ENCODE peak calls at places on chromosomes 6 and 20, in nine cellular contexts. Y, I, W, O, T, R, C, B and E are unnamed samples.

GRCh38 chr6:15539722-15540270 is 123.0 kb downstream of the DTNBP1 start:
- DNase-seq in T (no peak), B (no peak), C (no peak), O (no peak), W (no peak), Y (no peak), I (no peak), R (no peak), E (no peak)

GRCh38 chr20:8365634-8366033 is 233.6 kb downstream of the PLCB1 start:
- DNase-seq in I (no peak), R (no peak), B (no peak), O (no peak), Y (no peak), W (no peak), T (no peak), C (no peak), E (no peak)

GRCh38 chr20:23144856-23145255 is 58.7 kb upstream of the CD93 start:
- DNase-seq in R (no peak), B (no peak), Y (no peak), O (no peak), T (no peak), I (no peak), C (no peak), W (no peak), E (no peak)

GRCh38 chr6:47308223-47308567 is 1.5 kb downstream of the TNFRSF21 start:
- DNase-seq in W (no peak), T (no peak), C (no peak), R (no peak), I (no peak), B (no peak), Y (no peak), O (no peak), E (no peak)

GRCh38 chr6:37033255-37033654 is 27.8 kb downstream of the FGD2 start:
- DNase-seq in R (no peak), Y (no peak), C (peak), B (no peak), O (no peak), I (no peak), W (no peak), T (no peak), E (no peak)

GRCh38 chr6:2990179-2990931 is 9.3 kb upstream of the NQO2 start:
- DNase-seq in C (peak), T (no peak), W (no peak), I (no peak), R (peak), B (no peak), Y (no peak), O (no peak), E (no peak)

GRCh38 chr6:158688860-158689259 is 39.0 kb downstream of the SYTL3 start:
- DNase-seq in R (no peak), Y (no peak), I (no peak), O (peak), W (no peak), C (no peak), B (no peak), T (no peak), E (no peak)

GRCh38 chr20:61754976-61755778 is 310.5 kb downstream of the TAF4 start:
- DNase-seq in C (no peak), I (no peak), O (peak), T (peak), W (no peak), B (no peak), R (no peak), Y (no peak), E (no peak)

GRCh38 chr6:38570750-38571149 is 69.0 kb downstream of the BTBD9 start:
- DNase-seq in R (peak), T (no peak), I (no peak), O (no peak), Y (no peak), C (no peak), B (no peak), W (no peak), E (no peak)

GRCh38 chr6:2940851-2941250 is 30.5 kb downstream of the SERPINB6 start:
- DNase-seq in R (no peak), C (no peak), Y (no peak), O (peak), T (no peak), I (no peak), W (no peak), B (no peak), E (peak)

GRCh38 chr20:58714340-58714922 is 21.8 kb downstream of the NPEPL1 start:
- DNase-seq in I (no peak), O (peak), W (peak), Y (peak), T (peak), C (peak), B (no peak), R (peak), E (no peak)

GRCh38 chr20:34673411-34673810 is 3.5 kb downstream of the PIGU start:
- DNase-seq in I (no peak), O (no peak), W (no peak), R (no peak), B (no peak), Y (no peak), C (no peak), T (no peak), E (no peak)

GRCh38 chr20:62238569-62239277 is 402 bp downstream of the OSBPL2 start:
- DNase-seq in O (peak), Y (no peak), W (no peak), T (no peak), I (no peak), B (no peak), C (peak), R (peak), E (no peak)

GRCh38 chr6:166664135-166664534 is 37.1 kb upstream of the RPS6KA2 start:
- DNase-seq in R (peak), O (no peak), Y (no peak), I (no peak), W (no peak), T (no peak), C (no peak), B (no peak), E (no peak)

DNA sequence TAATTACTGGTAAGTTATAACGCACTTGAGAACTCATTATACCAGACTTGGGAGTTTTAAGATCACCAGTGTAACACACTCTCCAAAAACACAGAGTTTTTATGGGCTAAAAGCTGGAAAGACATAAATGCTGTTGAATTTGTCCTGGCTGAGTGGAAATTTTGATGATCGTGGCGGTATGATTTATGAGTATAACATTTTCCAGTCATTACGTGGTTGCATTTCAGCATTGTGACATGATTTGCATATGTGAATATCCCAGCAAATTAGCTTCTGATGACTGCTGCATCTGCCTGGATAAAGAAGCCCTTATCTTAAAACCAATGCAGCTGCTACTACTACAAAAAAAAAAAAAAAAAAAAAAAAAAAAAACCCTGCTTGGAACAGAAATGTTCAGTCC is 850.9 kb downstream of the TFAP2A start:
- DNase-seq in W (no peak), Y (no peak), I (no peak), O (no peak), T (no peak), B (no peak), R (no peak), C (no peak), E (no peak)
- H3K27ac ChIP-seq in W (no peak), Y (no peak), I (no peak), O (no peak), T (no peak), B (no peak), R (no peak), C (no peak), E (no peak)

DNA sequence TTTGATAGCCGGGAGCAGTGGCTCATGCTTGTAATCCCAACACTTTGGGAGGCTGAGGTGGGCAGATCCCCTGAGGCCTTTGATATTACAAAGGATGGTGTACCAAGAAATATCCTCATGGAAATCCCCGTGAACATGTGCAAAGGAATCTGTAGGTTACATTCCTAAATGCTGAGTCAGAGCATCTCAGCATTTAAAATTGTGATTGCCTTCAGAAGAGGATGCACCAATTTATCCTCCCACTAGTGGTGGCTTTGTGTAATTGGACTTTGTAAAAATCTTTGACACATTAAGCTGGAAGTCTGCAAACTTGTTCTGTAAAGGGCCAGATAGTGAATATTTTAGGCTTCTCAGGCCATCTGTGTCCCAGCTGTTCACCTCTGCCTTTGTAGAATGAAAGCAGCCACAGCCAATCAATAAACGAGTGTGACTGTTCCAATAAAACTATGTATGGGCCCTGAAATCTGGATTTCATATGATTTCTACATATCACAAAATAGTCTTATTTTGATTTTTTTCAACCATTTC is 11.8 kb downstream of the TMEM14B start:
- DNase-seq in Y (no peak), T (no peak), W (no peak), C (no peak), B (peak), O (no peak), R (peak), I (no peak), E (no peak)
- TF ChIP-seq CTCF in Y (peak), T (peak), W (no peak), C (peak), B (peak), O (peak), R (peak), I (no peak), E (peak)

DNA sequence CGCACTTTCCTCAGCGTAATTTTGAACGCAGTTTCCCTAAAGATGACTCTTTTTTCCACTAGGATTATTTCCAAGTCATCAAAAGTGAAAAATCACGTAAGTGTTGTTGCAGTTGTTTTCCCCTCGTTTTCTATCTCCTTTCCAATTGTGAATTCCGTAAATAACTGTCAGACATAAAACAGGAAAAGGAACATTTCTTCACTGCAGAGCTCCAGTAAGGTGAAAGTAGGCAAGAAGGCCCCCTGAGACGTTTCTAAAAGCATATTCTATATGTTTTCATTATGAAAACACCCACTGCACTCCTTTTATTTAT is 17.7 kb downstream of the HIVEP2 start:
- DNase-seq in C (no peak), Y (no peak), W (no peak), O (no peak), T (no peak), B (no peak), R (no peak), I (no peak), E (no peak)
- H3K27ac ChIP-seq in C (peak), Y (peak), W (peak), O (peak), T (peak), B (peak), R (peak), I (peak), E (peak)

GRCh38 chr20:50200482-50201104 is 10.0 kb downstream of the CEBPB start:
- DNase-seq in R (no peak), T (no peak), Y (peak), C (no peak), O (peak), I (no peak), B (no peak), W (no peak), E (no peak)
- TF ChIP-seq CTCF in R (no peak), T (no peak), Y (no peak), C (no peak), O (no peak), I (no peak), B (no peak), W (no peak), E (no peak)

GRCh38 chr6:45537539-45537938 is 159.8 kb upstream of the SUPT3H start:
- DNase-seq in C (no peak), B (no peak), T (no peak), R (no peak), W (no peak), O (no peak), Y (no peak), I (no peak), E (no peak)
- H3K27ac ChIP-seq in C (no peak), B (no peak), T (no peak), R (no peak), W (no peak), O (no peak), Y (no peak), I (no peak), E (no peak)

GRCh38 chr20:38387953-38388352 is 41.7 kb downstream of the LBP start:
- DNase-seq in O (no peak), W (no peak), R (no peak), I (no peak), Y (no peak), C (no peak), B (no peak), T (no peak), E (no peak)
- TF ChIP-seq CTCF in O (peak), W (no peak), R (no peak), I (no peak), Y (no peak), C (no peak), B (no peak), T (no peak), E (no peak)

GRCh38 chr6:137303436-137303835 is 84.3 kb upstream of the IFNGR1 start:
- DNase-seq in T (no peak), I (no peak), R (no peak), Y (no peak), B (no peak), W (no peak), O (no peak), C (no peak), E (no peak)

DNA sequence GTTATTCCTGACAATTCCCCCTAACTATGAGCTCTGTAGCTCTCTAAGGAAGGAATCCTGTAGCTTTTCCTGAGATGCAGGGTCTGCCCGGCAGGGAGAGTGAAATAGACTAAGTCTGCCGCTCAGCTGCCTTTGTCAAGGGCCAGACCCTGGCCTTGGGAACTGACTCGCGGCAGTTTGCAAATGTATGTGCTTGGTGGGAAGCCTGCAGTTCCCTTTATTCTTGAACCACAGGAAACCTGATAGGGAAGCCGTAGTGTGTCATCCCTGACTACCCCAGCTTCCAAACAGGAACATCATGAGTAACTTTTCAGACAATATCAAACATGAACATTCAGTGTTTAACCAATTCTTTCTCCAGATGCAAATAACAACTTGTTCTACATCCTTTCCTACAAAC is 78.7 kb upstream of the IFNGR1 start:
- DNase-seq in Y (peak), T (no peak), B (no peak), R (no peak), C (peak), W (no peak), I (peak), O (peak), E (no peak)
- H3K27ac ChIP-seq in Y (no peak), T (no peak), B (peak), R (no peak), C (no peak), W (no peak), I (no peak), O (no peak), E (no peak)